ENCODE peak calls at places on chromosomes 7 and 10, in five cellular contexts. G, M, T, D and K are unnamed samples.

GRCh38 chr7:93211228-93211818 is 14.9 kb downstream of the HEPACAM2 start:
- DNase-seq in M (no peak), D (no peak), T (no peak), G (no peak), K (no peak)

GRCh38 chr7:141788296-141788695 is 1.7 kb upstream of the TAS2R5 start:
- DNase-seq in T (no peak), G (no peak), M (no peak), D (no peak), K (no peak)

GRCh38 chr10:78811174-78811573 is 257.6 kb upstream of the ZMIZ1 start:
- DNase-seq in D (no peak), M (no peak), G (no peak), T (no peak), K (no peak)

GRCh38 chr10:100816671-100817070 is 71.3 kb downstream of the PAX2 start:
- DNase-seq in G (no peak), M (no peak), D (no peak), T (no peak), K (no peak)

GRCh38 chr7:94452257-94452656 is 57.4 kb upstream of the CASD1 start:
- DNase-seq in T (no peak), M (no peak), G (no peak), D (no peak), K (no peak)

GRCh38 chr7:159040146-159040545 is 104.5 kb downstream of the VIPR2 start:
- DNase-seq in M (no peak), T (no peak), D (no peak), G (no peak), K (no peak)

GRCh38 chr10:132514841-132515521 is 22.6 kb upstream of the INPP5A start:
- DNase-seq in M (no peak), G (no peak), T (no peak), D (no peak), K (no peak)

GRCh38 chr10:92419740-92420553 is 129.0 kb downstream of the MARCHF5 start:
- DNase-seq in G (peak; percentile 47), D (peak; percentile 17), T (no peak), M (no peak), K (no peak)

GRCh38 chr7:91082854-91083495 is 181.3 kb upstream of the FZD1 start:
- DNase-seq in D (no peak), G (no peak), T (peak; percentile 14), M (peak; percentile 23), K (no peak)

GRCh38 chr7:29038463-29038862 is 80.3 kb upstream of the TRIL start:
- DNase-seq in T (no peak), D (peak; percentile 80), M (no peak), G (no peak), K (no peak)

GRCh38 chr10:105952153-105952552 is 1212.4 kb downstream of the SORCS1 start:
- DNase-seq in G (no peak), D (peak; percentile 7), M (peak; percentile 60), T (peak; percentile 33), K (peak; percentile 14)

GRCh38 chr7:155529346-155529745 is 17.0 kb downstream of the CNPY1 start:
- DNase-seq in D (no peak), T (no peak), M (no peak), G (no peak), K (no peak)

GRCh38 chr10:113060221-113061053 is 110.4 kb downstream of the TCF7L2 start:
- DNase-seq in M (no peak), G (no peak), D (no peak), T (no peak), K (no peak)

GRCh38 chr7:10815546-10815945 is 158.1 kb upstream of the PHF14 start:
- DNase-seq in D (no peak), M (no peak), G (no peak), T (no peak), K (no peak)

GRCh38 chr7:103073989-103074518 is 542 bp downstream of the FBXL13 start:
- DNase-seq in T (no peak), D (no peak), M (no peak), G (peak; percentile 46), K (no peak)

GRCh38 chr10:48604408-48605263 is at the start of gene ARHGAP22:
- DNase-seq in D (peak; percentile 31), T (peak; percentile 58), G (peak; percentile 46), M (no peak), K (no peak)

GRCh38 chr10:31929260-31929985 is 792 bp upstream of the ARHGAP12 start:
- DNase-seq in T (peak; percentile 48), G (peak; percentile 69), M (peak; percentile 33), D (no peak), K (peak; percentile 64)

GRCh38 chr10:25604591-25604990 is 329.4 kb upstream of the MYO3A start:
- DNase-seq in D (no peak), M (no peak), T (no peak), G (no peak), K (no peak)

GRCh38 chr10:6912424-6912823 is 332.3 kb upstream of the PRKCQ start:
- DNase-seq in T (peak; percentile 72), G (peak; percentile 59), D (no peak), M (no peak), K (peak; percentile 41)

GRCh38 chr7:1401011-1401410 is 58.3 kb downstream of the MICALL2 start:
- DNase-seq in G (no peak), M (no peak), T (no peak), D (no peak), K (no peak)

GRCh38 chr7:48259463-48260280 is 88.4 kb downstream of the ABCA13 start:
- DNase-seq in G (no peak), D (no peak), M (no peak), T (no peak), K (no peak)

GRCh38 chr7:151080091-151080521 is 503 bp downstream of the FASTK start:
- DNase-seq in G (peak; percentile 42), M (no peak), T (peak; percentile 43), D (no peak), K (no peak)

GRCh38 chr10:70585555-70586243 is 16.8 kb downstream of the PRF1 start:
- DNase-seq in M (no peak), G (no peak), D (no peak), T (no peak), K (no peak)

GRCh38 chr10:80149123-80149522 is 16.6 kb downstream of the PLAC9 start:
- DNase-seq in M (no peak), D (no peak), T (no peak), G (no peak), K (no peak)

GRCh38 chr10:80148166-80148805 is 15.8 kb downstream of the PLAC9 start:
- DNase-seq in D (no peak), T (no peak), M (no peak), G (no peak), K (no peak)

GRCh38 chr10:80146918-80147317 is 14.4 kb downstream of the PLAC9 start:
- DNase-seq in M (no peak), T (no peak), G (no peak), D (no peak), K (no peak)

GRCh38 chr10:80141696-80142460 is 9.3 kb downstream of the PLAC9 start:
- DNase-seq in T (no peak), G (no peak), M (no peak), D (no peak), K (no peak)

GRCh38 chr10:80144302-80145131 is 12.0 kb downstream of the PLAC9 start:
- DNase-seq in M (peak; percentile 67), T (peak; percentile 77), D (no peak), G (no peak), K (peak; percentile 43)
- H3K4me3 ChIP-seq in M (peak overlapping the region; percentile 43), T (peak overlapping the region; percentile 53), D (no peak overlapping the region), G (no peak overlapping the region), K (no peak overlapping the region)

GRCh38 chr7:100793806-100794660 is 33.3 kb downstream of the EPHB4 start:
- DNase-seq in M (no peak), T (no peak), G (no peak), D (no peak), K (no peak)

GRCh38 chr7:100785878-100786277 is 41.4 kb downstream of the EPHB4 start:
- DNase-seq in D (no peak), G (no peak), M (no peak), T (no peak), K (no peak)

GRCh38 chr7:100786323-100786722 is 41.0 kb downstream of the EPHB4 start:
- DNase-seq in D (no peak), T (no peak), M (no peak), G (no peak), K (no peak)

GRCh38 chr7:100791881-100792666 is 35.2 kb downstream of the EPHB4 start:
- DNase-seq in G (no peak), T (no peak), D (no peak), M (no peak), K (no peak)

GRCh38 chr7:100789055-100789454 is 38.3 kb downstream of the EPHB4 start:
- DNase-seq in G (no peak), T (no peak), D (no peak), M (no peak), K (no peak)
- TF ChIP-seq CTCF in G (no peak), T (peak; percentile 14), D (peak; percentile 39), M (no peak), K (no peak)

DNA sequence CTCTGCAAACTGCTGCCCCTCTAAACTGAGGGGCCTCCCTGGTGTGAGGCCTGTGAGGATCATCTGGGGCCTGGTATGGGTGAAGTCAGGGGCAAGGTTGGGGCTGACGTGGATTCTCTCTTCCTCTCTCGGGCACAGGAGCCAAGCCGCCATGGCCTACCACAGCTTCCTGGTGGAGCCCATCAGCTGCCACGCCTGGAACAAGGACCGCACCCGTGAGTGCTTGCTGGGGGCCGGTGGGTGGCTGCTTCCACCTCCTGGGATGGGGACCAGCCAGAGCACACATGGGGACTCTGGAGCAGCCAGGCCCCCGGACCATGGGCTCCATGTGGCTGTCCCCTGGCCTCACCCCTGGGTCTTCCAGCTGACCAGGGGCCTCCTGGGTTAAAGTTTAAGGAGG is 11.0 kb downstream of the ARPC1B start:
- DNase-seq in G (no peak), T (no peak), D (no peak), M (no peak), K (no peak)
- H3K36me3 ChIP-seq in G (peaks cover 41% of the 10 kb centered on the region), T (no peaks in the 10 kb centered on the region), D (peaks cover 63% of the 10 kb centered on the region), M (peaks cover 65% of the 10 kb centered on the region), K (peaks cover 56% of the 10 kb centered on the region)

GRCh38 chr10:130656582-130657133 is 520.5 kb downstream of the GLRX3 start:
- DNase-seq in M (no peak), G (no peak), T (no peak), D (no peak), K (no peak)
- H3K4me3 ChIP-seq in M (no peak overlapping the region), G (no peak overlapping the region), T (no peak overlapping the region), D (no peak overlapping the region), K (no peak overlapping the region)

GRCh38 chr7:27143022-27143949 is at the start of gene HOXA5:
- DNase-seq in D (no peak), T (no peak), G (peak; percentile 94), M (peak; percentile 48), K (no peak)
- TF ChIP-seq CTCF in D (peak; percentile 47), T (no peak), G (peak; percentile 71), M (peak; percentile 80), K (no peak)